ENCODE peak calls at places on chromosomes 1 and 21, in four cellular contexts. E, N, S and R are unnamed samples.

GRCh38 chr1:98557808-98558390 is 103.6 kb upstream of the SNX7 start:
- DNase-seq in E (peak; percentile 83), N (peak; percentile 29), S (no peak), R (no peak)

GRCh38 chr1:218474089-218474488 is 129.0 kb downstream of the TGFB2 start:
- DNase-seq in E (no peak), N (no peak), S (no peak), R (no peak)

GRCh38 chr21:42653492-42654061 is at the start of gene PDE9A:
- DNase-seq in E (peak; percentile 72), N (peak; percentile 81), S (peak; percentile 76), R (peak; percentile 49)

GRCh38 chr1:170407138-170407537 is 124.8 kb upstream of the GORAB start:
- DNase-seq in E (no peak), N (no peak), S (no peak), R (no peak)

GRCh38 chr1:12496154-12496961 is 121.7 kb downstream of the DHRS3 start:
- DNase-seq in E (no peak), N (peak; percentile 23), S (no peak), R (no peak)

GRCh38 chr1:25442178-25442577 is 11.5 kb downstream of the MACO1 start:
- DNase-seq in E (peak; percentile 38), N (no peak), S (no peak), R (no peak)

GRCh38 chr1:64906447-64906846 is 59.9 kb downstream of the JAK1 start:
- DNase-seq in E (no peak), N (no peak), S (no peak), R (no peak)

GRCh38 chr1:101438359-101438758 is 201.5 kb downstream of the S1PR1 start:
- DNase-seq in E (peak; percentile 31), N (peak; percentile 57), S (no peak), R (no peak)

GRCh38 chr1:6099787-6100765 is 54.4 kb downstream of the KCNAB2 start:
- DNase-seq in E (no peak), N (no peak), S (peak; percentile 65), R (peak; percentile 47)

GRCh38 chr1:67211589-67212563 is 45.6 kb downstream of the IL23R start:
- DNase-seq in E (peak; percentile 23), N (peak; percentile 56), S (no peak), R (no peak)

GRCh38 chr1:116763116-116763786 is 9.0 kb downstream of the CD2 start:
- DNase-seq in E (no peak), N (no peak), S (no peak), R (no peak)

GRCh38 chr1:116309090-116309870 is 63.8 kb upstream of the ATP1A1 start:
- DNase-seq in E (no peak), N (no peak), S (no peak), R (no peak)

GRCh38 chr1:107810552-107810951 is 154.4 kb downstream of the VAV3 start:
- DNase-seq in E (no peak), N (no peak), S (no peak), R (no peak)

GRCh38 chr1:38888423-38889333 is 7.3 kb upstream of the GJA9 start:
- DNase-seq in E (no peak), N (no peak), S (no peak), R (no peak)

GRCh38 chr1:153534933-153535663 is 693 bp downstream of the S100A6 start:
- DNase-seq in E (no peak), N (no peak), S (peak; percentile 87), R (peak; percentile 85)

GRCh38 chr21:34834307-34834706 is 165.5 kb downstream of the CLIC6 start:
- DNase-seq in E (no peak), N (no peak), S (no peak), R (no peak)

GRCh38 chr1:89274431-89274857 is 1.8 kb upstream of the GBP5 start:
- DNase-seq in E (no peak), N (no peak), S (no peak), R (no peak)

GRCh38 chr1:70042090-70042716 is 163.2 kb downstream of the LRRC40 start:
- DNase-seq in E (no peak), N (peak; percentile 25), S (no peak), R (no peak)

GRCh38 chr1:22518379-22518778 is 44.9 kb upstream of the EPHA8 start:
- DNase-seq in E (no peak), N (no peak), S (no peak), R (no peak)

GRCh38 chr1:174996474-174996873 is 3.3 kb upstream of the CACYBP start:
- DNase-seq in E (no peak), N (no peak), S (no peak), R (no peak)

GRCh38 chr1:89451011-89451410 is 73.6 kb upstream of the LRRC8B start:
- DNase-seq in E (no peak), N (no peak), S (no peak), R (no peak)

GRCh38 chr1:3473381-3473844 is 18.9 kb downstream of the ARHGEF16 start:
- DNase-seq in E (no peak), N (no peak), S (no peak), R (no peak)

GRCh38 chr1:163275222-163275621 is 46.5 kb upstream of the NUF2 start:
- DNase-seq in E (no peak), N (no peak), S (no peak), R (no peak)

GRCh38 chr1:66652556-66652955 is 99.7 kb upstream of the DYNLT5 start:
- DNase-seq in E (peak; percentile 13), N (no peak), S (no peak), R (no peak)

GRCh38 chr1:204377800-204378608 is 18.3 kb upstream of the PLEKHA6 start:
- DNase-seq in E (peak; percentile 55), N (peak; percentile 69), S (no peak), R (peak; percentile 73)

GRCh38 chr1:212858461-212859265 is 588 bp downstream of the FLVCR1 start:
- DNase-seq in E (peak; percentile 50), N (peak; percentile 52), S (peak; percentile 75), R (peak; percentile 59)

GRCh38 chr1:240912821-240913220 is 300.9 kb upstream of the GREM2 start:
- DNase-seq in E (no peak), N (no peak), S (no peak), R (no peak)

GRCh38 chr1:150543500-150544143 is 5.6 kb upstream of the ADAMTSL4 start:
- DNase-seq in E (no peak), N (no peak), S (peak; percentile 83), R (no peak)

GRCh38 chr1:67557731-67558448 is 127.1 kb upstream of the GADD45A start:
- DNase-seq in E (no peak), N (no peak), S (no peak), R (no peak)

GRCh38 chr21:24208562-24209260 is 1398.6 kb downstream of the MRPL39 start:
- DNase-seq in E (no peak), N (no peak), S (peak; percentile 55), R (no peak)

GRCh38 chr1:45512641-45513054 is 9.0 kb downstream of the PRDX1 start:
- DNase-seq in E (peak; percentile 85), N (peak; percentile 76), S (no peak), R (no peak)

GRCh38 chr1:31627301-31627929 is 9.9 kb downstream of the HCRTR1 start:
- DNase-seq in E (no peak), N (no peak), S (peak; percentile 81), R (peak; percentile 85)

GRCh38 chr1:158798531-158798930 is 17.5 kb upstream of the OR6N2 start:
- DNase-seq in E (no peak), N (no peak), S (no peak), R (no peak)

GRCh38 chr1:221693087-221693486 is 48.8 kb downstream of the DUSP10 start:
- DNase-seq in E (no peak), N (no peak), S (no peak), R (no peak)

GRCh38 chr1:198865288-198865687 is 226.4 kb downstream of the PTPRC start:
- DNase-seq in E (no peak), N (no peak), S (no peak), R (no peak)

GRCh38 chr1:94970783-94971182 is 43.9 kb upstream of the CNN3 start:
- DNase-seq in E (peak; percentile 67), N (no peak), S (no peak), R (no peak)

GRCh38 chr1:28740118-28740517 is 3.4 kb downstream of the YTHDF2 start:
- DNase-seq in E (no peak), N (no peak), S (no peak), R (no peak)
- H3K36me3 ChIP-seq in E (peaks cover 7% of the 10 kb centered on the region), N (peaks cover 59% of the 10 kb centered on the region), S (no peaks in the 10 kb centered on the region), R (peaks cover 69% of the 10 kb centered on the region)

DNA sequence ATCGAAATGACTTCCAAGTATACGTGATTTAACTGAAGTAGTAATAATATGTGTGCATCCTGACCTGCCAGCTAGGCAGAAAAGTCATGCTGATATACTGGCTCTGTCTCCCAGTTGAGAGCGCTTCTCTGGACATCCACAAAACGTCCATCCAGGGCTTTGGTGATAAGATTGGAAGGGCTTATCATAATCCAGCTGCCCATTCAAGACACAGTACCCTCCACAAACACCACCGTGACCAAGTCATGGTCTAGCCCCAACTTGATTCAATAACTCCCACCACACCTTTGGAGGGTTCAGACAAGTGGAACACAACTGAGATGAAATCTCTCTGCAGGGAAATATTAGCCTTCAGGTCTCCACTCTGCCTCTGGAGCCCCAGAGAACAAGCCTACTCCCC is 76.2 kb downstream of the CD46 start:
- DNase-seq in E (no peak), N (no peak), S (no peak), R (no peak)
- H3K27ac ChIP-seq in E (no peak overlapping the region), N (no peak overlapping the region), S (no peak overlapping the region), R (peak overlapping the region; percentile 99)

GRCh38 chr1:53326598-53327182 is 1.2 kb downstream of the LRP8 start:
- DNase-seq in E (peak; percentile 67), N (peak; percentile 53), S (peak; percentile 82), R (peak; percentile 54)

GRCh38 chr1:53328009-53328489 is at the start of gene LRP8:
- DNase-seq in E (peak; percentile 80), N (peak; percentile 89), S (peak; percentile 94), R (peak; percentile 86)

GRCh38 chr1:53327183-53327941 is 508 bp downstream of the LRP8 start:
- DNase-seq in E (peak; percentile 67), N (peak; percentile 63), S (peak; percentile 85), R (peak; percentile 65)

GRCh38 chr1:53329183-53329544 is 1.3 kb upstream of the LRP8 start:
- DNase-seq in E (no peak), N (no peak), S (peak; percentile 72), R (peak; percentile 36)

DNA sequence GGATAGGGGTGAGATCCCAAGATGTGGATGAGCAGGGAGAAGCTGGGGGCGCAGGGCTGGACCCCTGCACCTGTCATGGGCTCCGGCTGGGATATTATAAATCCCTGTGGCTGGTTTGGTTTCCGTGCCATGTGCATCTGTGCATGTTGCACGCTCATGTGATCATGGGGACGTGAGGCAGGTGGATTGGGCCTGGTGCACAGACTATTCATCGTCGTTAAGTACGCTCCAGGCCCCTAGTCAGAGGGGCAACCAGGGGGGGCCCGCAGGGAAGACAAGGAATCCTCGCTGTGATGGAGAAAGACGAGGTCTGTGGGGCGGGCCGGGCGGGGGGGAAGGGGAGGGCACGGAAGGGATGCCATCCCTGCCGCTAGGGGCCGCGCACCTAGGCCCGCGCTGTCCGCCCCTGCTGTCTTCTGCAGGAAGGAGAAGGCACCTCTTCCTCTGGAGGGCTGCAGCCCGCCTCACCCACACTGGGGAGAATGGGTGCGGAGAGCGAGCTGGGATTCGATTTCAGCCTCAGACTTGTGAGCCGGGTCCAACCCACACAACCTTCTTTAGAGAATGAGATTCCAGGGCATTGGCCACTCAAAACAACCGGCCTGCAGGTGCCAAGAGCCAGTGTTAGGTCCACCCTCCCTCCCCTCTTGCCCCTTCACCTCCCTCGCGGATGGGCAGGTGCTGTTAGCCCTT is 766 bp upstream of the LRP8 start:
- DNase-seq in E (peak; percentile 68), N (no peak), S (peak; percentile 67), R (peak; percentile 34)
- H3K4me3 ChIP-seq in E (peak overlapping the region; percentile 38), N (peak overlapping the region; percentile 31), S (no peak overlapping the region), R (peak overlapping the region; percentile 43)

DNA sequence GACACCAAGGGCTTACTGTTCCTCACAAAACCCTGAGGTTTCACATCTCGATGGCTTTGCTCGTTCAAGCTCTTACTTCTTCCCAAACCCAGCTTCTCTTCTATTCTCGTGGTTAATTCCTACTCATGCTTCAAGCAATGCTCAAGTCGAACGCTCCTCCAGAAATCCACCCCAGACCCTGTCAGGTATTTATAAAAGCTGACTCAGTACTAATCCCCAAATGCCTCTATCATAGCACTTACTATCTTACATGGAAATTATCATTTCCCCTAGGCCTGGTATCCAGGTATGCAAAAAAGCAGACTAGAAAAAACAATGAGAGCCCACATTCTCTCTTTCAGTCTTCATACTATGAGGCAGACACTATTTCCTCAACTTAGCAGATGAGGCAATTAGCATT is 6.3 kb downstream of the EBNA1BP2 start:
- DNase-seq in E (no peak), N (no peak), S (no peak), R (no peak)
- H3K36me3 ChIP-seq in E (peaks cover 7% of the 10 kb centered on the region), N (peaks cover 39% of the 10 kb centered on the region), S (peaks cover 11% of the 10 kb centered on the region), R (peaks cover 81% of the 10 kb centered on the region)